ENCODE peak calls at places on chromosomes 12 and 14, in five cellular contexts. One of them, this sample, is unnamed.

GRCh38 chr14:61477845-61478438 is 156.6 kb downstream of the PRKCH start:
- DNase-seq in ovary: peak; percentile 60
- DNase-seq in endothelial cell: no peak
- DNase-seq in AG09319: no peak
- DNase-seq in CD4-positive, alpha-beta T cell: peak; percentile 17
- DNase-seq in this sample: peak; percentile 80

GRCh38 chr12:22631863-22632463 is 7.0 kb downstream of the ETNK1 start:
- DNase-seq in ovary: no peak
- DNase-seq in endothelial cell: no peak
- DNase-seq in AG09319: no peak
- DNase-seq in CD4-positive, alpha-beta T cell: no peak
- DNase-seq in this sample: no peak

GRCh38 chr14:101025656-101026055 is 122.1 kb upstream of the RTL1 start:
- DNase-seq in ovary: peak; percentile 24
- DNase-seq in endothelial cell: no peak
- DNase-seq in AG09319: no peak
- DNase-seq in CD4-positive, alpha-beta T cell: no peak
- DNase-seq in this sample: peak; percentile 32

GRCh38 chr12:120737557-120738251 is 12.1 kb downstream of the ACADS start:
- DNase-seq in ovary: no peak
- DNase-seq in endothelial cell: peak; percentile 39
- DNase-seq in AG09319: no peak
- DNase-seq in CD4-positive, alpha-beta T cell: no peak
- DNase-seq in this sample: no peak

GRCh38 chr12:14689144-14689543 is 7.3 kb downstream of the GUCY2C start:
- DNase-seq in ovary: no peak
- DNase-seq in endothelial cell: no peak
- DNase-seq in AG09319: no peak
- DNase-seq in CD4-positive, alpha-beta T cell: no peak
- DNase-seq in this sample: no peak

GRCh38 chr14:33539918-33540357 is 410.9 kb downstream of the EGLN3 start:
- DNase-seq in ovary: no peak
- DNase-seq in endothelial cell: no peak
- DNase-seq in AG09319: no peak
- DNase-seq in CD4-positive, alpha-beta T cell: no peak
- DNase-seq in this sample: no peak

GRCh38 chr12:65205886-65206285 is 36.5 kb downstream of the LEMD3 start:
- DNase-seq in ovary: no peak
- DNase-seq in endothelial cell: no peak
- DNase-seq in AG09319: no peak
- DNase-seq in CD4-positive, alpha-beta T cell: no peak
- DNase-seq in this sample: no peak

GRCh38 chr14:71141701-71142374 is 234.6 kb downstream of the PCNX1 start:
- DNase-seq in ovary: no peak
- DNase-seq in endothelial cell: no peak
- DNase-seq in AG09319: no peak
- DNase-seq in CD4-positive, alpha-beta T cell: no peak
- DNase-seq in this sample: no peak

GRCh38 chr14:69658664-69659261 is 47.4 kb downstream of the SUSD6 start:
- DNase-seq in ovary: no peak
- DNase-seq in endothelial cell: no peak
- DNase-seq in AG09319: no peak
- DNase-seq in CD4-positive, alpha-beta T cell: no peak
- DNase-seq in this sample: no peak

GRCh38 chr14:101459392-101459900 is 101.8 kb upstream of the DIO3 start:
- DNase-seq in ovary: no peak
- DNase-seq in endothelial cell: no peak
- DNase-seq in AG09319: no peak
- DNase-seq in CD4-positive, alpha-beta T cell: no peak
- DNase-seq in this sample: no peak

GRCh38 chr14:69049675-69050074 is 70.6 kb upstream of the ACTN1 start:
- DNase-seq in ovary: no peak
- DNase-seq in endothelial cell: no peak
- DNase-seq in AG09319: peak; percentile 70
- DNase-seq in CD4-positive, alpha-beta T cell: no peak
- DNase-seq in this sample: no peak

GRCh38 chr12:81080431-81080983 is 2.6 kb downstream of the ACSS3 start:
- DNase-seq in ovary: no peak
- DNase-seq in endothelial cell: no peak
- DNase-seq in AG09319: peak; percentile 12
- DNase-seq in CD4-positive, alpha-beta T cell: no peak
- DNase-seq in this sample: no peak

GRCh38 chr12:11553871-11554533 is 95.5 kb upstream of the ETV6 start:
- DNase-seq in ovary: no peak
- DNase-seq in endothelial cell: peak; percentile 52
- DNase-seq in AG09319: peak; percentile 20
- DNase-seq in CD4-positive, alpha-beta T cell: peak; percentile 32
- DNase-seq in this sample: no peak

GRCh38 chr12:88111074-88111652 is 30.7 kb downstream of the CEP290 start:
- DNase-seq in ovary: no peak
- DNase-seq in endothelial cell: no peak
- DNase-seq in AG09319: peak; percentile 30
- DNase-seq in CD4-positive, alpha-beta T cell: no peak
- DNase-seq in this sample: no peak

GRCh38 chr12:57726151-57726883 is 12.2 kb downstream of the AGAP2 start:
- DNase-seq in ovary: peak; percentile 85
- DNase-seq in endothelial cell: peak; percentile 82
- DNase-seq in AG09319: peak; percentile 55
- DNase-seq in CD4-positive, alpha-beta T cell: no peak
- DNase-seq in this sample: peak; percentile 42

GRCh38 chr12:116727261-116727660 is 10.6 kb downstream of the SPRING1 start:
- DNase-seq in ovary: no peak
- DNase-seq in endothelial cell: no peak
- DNase-seq in AG09319: no peak
- DNase-seq in CD4-positive, alpha-beta T cell: no peak
- DNase-seq in this sample: no peak

GRCh38 chr12:108884116-108885012 is 4.5 kb downstream of the DAO start:
- DNase-seq in ovary: no peak
- DNase-seq in endothelial cell: peak; percentile 56
- DNase-seq in AG09319: no peak
- DNase-seq in CD4-positive, alpha-beta T cell: peak; percentile 51
- DNase-seq in this sample: peak; percentile 92

GRCh38 chr14:69043598-69044267 is 64.6 kb upstream of the ACTN1 start:
- DNase-seq in ovary: peak; percentile 66
- DNase-seq in endothelial cell: no peak
- DNase-seq in AG09319: no peak
- DNase-seq in CD4-positive, alpha-beta T cell: no peak
- DNase-seq in this sample: peak; percentile 80

GRCh38 chr14:103529383-103530365 is 678 bp downstream of the TRMT61A start:
- DNase-seq in ovary: peak; percentile 50
- DNase-seq in endothelial cell: no peak
- DNase-seq in AG09319: no peak
- DNase-seq in CD4-positive, alpha-beta T cell: no peak
- DNase-seq in this sample: no peak

GRCh38 chr14:103528158-103528511 is 861 bp upstream of the TRMT61A start:
- DNase-seq in ovary: no peak
- DNase-seq in endothelial cell: no peak
- DNase-seq in AG09319: no peak
- DNase-seq in CD4-positive, alpha-beta T cell: no peak
- DNase-seq in this sample: no peak

GRCh38 chr14:103527408-103528157 is 1.4 kb upstream of the TRMT61A start:
- DNase-seq in ovary: no peak
- DNase-seq in endothelial cell: no peak
- DNase-seq in AG09319: no peak
- DNase-seq in CD4-positive, alpha-beta T cell: no peak
- DNase-seq in this sample: peak; percentile 73

GRCh38 chr14:103530390-103530789 is 1.4 kb downstream of the TRMT61A start:
- DNase-seq in ovary: peak; percentile 51
- DNase-seq in endothelial cell: no peak
- DNase-seq in AG09319: no peak
- DNase-seq in CD4-positive, alpha-beta T cell: no peak
- DNase-seq in this sample: no peak

DNA sequence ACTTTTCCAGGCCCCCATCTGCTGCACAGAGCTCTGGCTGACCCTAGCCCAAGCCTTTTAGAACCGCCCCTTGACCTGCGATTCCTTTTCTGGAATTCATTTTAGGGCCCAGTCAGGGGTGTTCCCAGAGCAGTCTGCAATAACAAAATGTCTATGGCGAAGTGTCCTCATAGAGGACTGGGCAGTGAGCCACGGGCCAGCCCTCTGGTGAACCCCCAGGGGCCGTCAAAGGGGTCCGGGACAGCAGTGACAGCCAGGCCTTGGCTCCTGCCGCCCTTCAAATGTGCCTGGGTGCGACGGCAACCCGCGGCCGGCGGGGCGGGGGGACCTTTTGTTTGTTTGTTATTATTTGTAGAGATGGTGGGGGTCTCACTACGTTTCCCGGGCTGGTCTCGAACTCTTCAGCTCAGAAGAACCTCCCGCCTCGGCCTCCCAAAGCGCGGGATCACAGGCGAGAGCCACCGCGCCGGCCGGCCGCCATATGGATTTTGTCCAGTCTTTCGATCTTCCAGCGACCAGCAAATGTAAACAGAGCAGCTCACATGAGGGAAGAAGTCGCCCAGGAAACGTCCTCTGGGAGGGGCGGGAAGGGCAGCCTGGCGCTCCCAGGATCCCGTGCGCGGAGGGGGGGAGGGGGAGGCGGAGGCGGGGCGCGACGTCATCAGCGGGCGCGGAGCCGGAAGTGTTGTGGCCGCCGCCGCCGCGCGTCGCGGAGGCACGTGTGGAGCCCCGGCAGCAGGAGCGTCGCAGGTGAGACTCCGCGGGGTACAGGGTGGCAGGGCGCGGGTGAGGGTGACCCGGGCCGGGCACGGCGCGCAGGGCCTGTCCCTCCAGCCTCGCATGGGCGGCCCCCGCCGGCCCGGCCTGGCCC is at the start of gene TRMT61A:
- DNase-seq in ovary: peak; percentile 93
- DNase-seq in endothelial cell: peak; percentile 66
- DNase-seq in AG09319: peak; percentile 78
- DNase-seq in CD4-positive, alpha-beta T cell: peak; percentile 72
- DNase-seq in this sample: peak; percentile 80
- TF ChIP-seq CTCF in ovary: no peak
- TF ChIP-seq CTCF in endothelial cell: no peak
- TF ChIP-seq CTCF in AG09319: no peak
- TF ChIP-seq CTCF in CD4-positive, alpha-beta T cell: no peak
- TF ChIP-seq CTCF in this sample: no peak

GRCh38 chr14:92884410-92884809 is 38.5 kb upstream of the CHGA start:
- DNase-seq in ovary: no peak
- DNase-seq in endothelial cell: no peak
- DNase-seq in AG09319: no peak
- DNase-seq in CD4-positive, alpha-beta T cell: no peak
- DNase-seq in this sample: no peak

GRCh38 chr14:92883066-92883465 is 39.9 kb upstream of the CHGA start:
- DNase-seq in ovary: no peak
- DNase-seq in endothelial cell: no peak
- DNase-seq in AG09319: no peak
- DNase-seq in CD4-positive, alpha-beta T cell: no peak
- DNase-seq in this sample: no peak

GRCh38 chr14:92877757-92878431 is 45.1 kb upstream of the CHGA start:
- DNase-seq in ovary: peak; percentile 73
- DNase-seq in endothelial cell: peak; percentile 15
- DNase-seq in AG09319: no peak
- DNase-seq in CD4-positive, alpha-beta T cell: no peak
- DNase-seq in this sample: no peak

GRCh38 chr14:92880351-92880750 is 42.6 kb upstream of the CHGA start:
- DNase-seq in ovary: no peak
- DNase-seq in endothelial cell: no peak
- DNase-seq in AG09319: no peak
- DNase-seq in CD4-positive, alpha-beta T cell: no peak
- DNase-seq in this sample: no peak

DNA sequence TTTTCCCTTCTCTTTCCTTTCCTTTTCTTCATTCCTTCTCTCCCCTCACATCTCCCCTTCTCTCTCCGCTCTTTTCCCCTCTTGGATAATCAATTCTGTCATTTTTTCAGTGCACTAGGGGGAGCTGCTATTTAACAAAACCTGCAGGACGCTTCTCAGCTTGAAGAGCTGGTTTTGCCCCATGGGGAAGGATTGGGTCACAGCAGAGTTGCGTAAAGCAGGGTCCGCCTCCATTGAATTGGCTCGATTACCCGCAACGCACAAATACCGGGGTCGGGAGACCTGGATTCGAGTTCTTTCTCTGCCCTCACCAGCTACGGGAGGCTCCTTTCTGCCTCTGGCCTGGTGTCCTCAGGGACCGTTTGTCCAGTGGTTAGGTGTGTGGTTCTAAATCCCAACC is 42.1 kb upstream of the CHGA start:
- DNase-seq in ovary: no peak
- DNase-seq in endothelial cell: no peak
- DNase-seq in AG09319: no peak
- DNase-seq in CD4-positive, alpha-beta T cell: no peak
- DNase-seq in this sample: no peak
- TF ChIP-seq CTCF in ovary: no peak
- TF ChIP-seq CTCF in endothelial cell: no peak
- TF ChIP-seq CTCF in AG09319: peak; percentile 8
- TF ChIP-seq CTCF in CD4-positive, alpha-beta T cell: no peak
- TF ChIP-seq CTCF in this sample: no peak

DNA sequence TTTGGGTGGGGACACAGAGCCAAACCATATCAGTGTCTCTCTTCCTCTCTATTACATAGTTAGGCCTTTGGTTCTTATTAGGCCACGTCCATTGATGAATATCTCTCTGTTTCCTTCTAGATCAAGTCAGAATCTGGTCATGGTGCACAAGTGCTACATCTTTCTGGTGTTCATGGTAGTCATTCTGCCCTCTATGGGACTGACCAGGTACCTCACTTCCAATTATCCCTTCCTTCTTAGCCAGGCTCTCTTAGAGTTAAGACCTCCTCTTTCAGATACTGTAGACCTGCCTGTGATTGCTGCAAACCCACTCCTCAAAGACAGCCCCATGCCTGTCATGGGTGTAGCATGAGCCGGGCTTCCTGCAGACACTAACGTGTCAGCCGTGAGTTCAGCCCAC is 25.2 kb downstream of the NGB start:
- DNase-seq in ovary: no peak
- DNase-seq in endothelial cell: no peak
- DNase-seq in AG09319: no peak
- DNase-seq in CD4-positive, alpha-beta T cell: no peak
- DNase-seq in this sample: no peak
- TF ChIP-seq CTCF in ovary: no peak
- TF ChIP-seq CTCF in endothelial cell: no peak
- TF ChIP-seq CTCF in AG09319: no peak
- TF ChIP-seq CTCF in CD4-positive, alpha-beta T cell: no peak
- TF ChIP-seq CTCF in this sample: no peak

GRCh38 chr12:2501464-2502181 is 293.1 kb upstream of the FKBP4 start:
- DNase-seq in ovary: no peak
- DNase-seq in endothelial cell: peak; percentile 63
- DNase-seq in AG09319: no peak
- DNase-seq in CD4-positive, alpha-beta T cell: no peak
- DNase-seq in this sample: no peak

GRCh38 chr12:2494490-2495192 is 300.1 kb upstream of the FKBP4 start:
- DNase-seq in ovary: no peak
- DNase-seq in endothelial cell: no peak
- DNase-seq in AG09319: no peak
- DNase-seq in CD4-positive, alpha-beta T cell: no peak
- DNase-seq in this sample: no peak

GRCh38 chr12:2503036-2503435 is 291.7 kb upstream of the FKBP4 start:
- DNase-seq in ovary: no peak
- DNase-seq in endothelial cell: no peak
- DNase-seq in AG09319: no peak
- DNase-seq in CD4-positive, alpha-beta T cell: no peak
- DNase-seq in this sample: no peak

GRCh38 chr12:2495452-2496112 is 299.2 kb upstream of the FKBP4 start:
- DNase-seq in ovary: no peak
- DNase-seq in endothelial cell: no peak
- DNase-seq in AG09319: no peak
- DNase-seq in CD4-positive, alpha-beta T cell: no peak
- DNase-seq in this sample: no peak

GRCh38 chr12:2498961-2499500 is 295.7 kb upstream of the FKBP4 start:
- DNase-seq in ovary: no peak
- DNase-seq in endothelial cell: no peak
- DNase-seq in AG09319: no peak
- DNase-seq in CD4-positive, alpha-beta T cell: no peak
- DNase-seq in this sample: no peak
- TF ChIP-seq CTCF in ovary: no peak
- TF ChIP-seq CTCF in endothelial cell: no peak
- TF ChIP-seq CTCF in AG09319: no peak
- TF ChIP-seq CTCF in CD4-positive, alpha-beta T cell: no peak
- TF ChIP-seq CTCF in this sample: no peak